ENCODE peak calls at places on chromosomes 1 and 21, in eight cellular contexts. E is tibial artery, C is PC-9, N is lower lobe of right lung, Y is lower leg skin, J is GM06990, L is heart left ventricle, G is fibroblast of lung. X is an unnamed sample.
A peak's percentile ranks its signal among the peaks of the same experiment; 100 is the strongest.

GRCh38 chr1:91851130-91852010 is 34.6 kb downstream of the TGFBR3 start:
- DNase-seq in E (peak; percentile 94), C (peak; percentile 85), N (peak; percentile 92), Y (peak; percentile 96), J (no peak), L (peak; percentile 93), G (peak; percentile 96), X (peak; percentile 90)

GRCh38 chr1:53316742-53317650 is 10.9 kb downstream of the LRP8 start:
- DNase-seq in E (no peak), C (no peak), N (peak; percentile 39), Y (no peak), J (no peak), L (no peak), G (no peak), X (no peak)

GRCh38 chr1:178142806-178143205 is 48.9 kb downstream of the RASAL2 start:
- DNase-seq in E (no peak), C (no peak), N (no peak), Y (no peak), J (no peak), L (no peak), G (no peak), X (no peak)

GRCh38 chr21:44601596-44602473 is 1.4 kb downstream of the KRTAP10-7 start:
- DNase-seq in E (no peak), C (no peak), N (no peak), Y (peak; percentile 68), J (no peak), L (no peak), G (no peak), X (no peak)

GRCh38 chr1:230743874-230744273 is 3.3 kb upstream of the CAPN9 start:
- DNase-seq in E (no peak), C (no peak), N (no peak), Y (no peak), J (no peak), L (no peak), G (no peak), X (no peak)

GRCh38 chr1:44721521-44722361 is 9.2 kb downstream of the RNU5D-1 start:
- DNase-seq in E (peak; percentile 73), C (peak; percentile 97), N (peak; percentile 78), Y (no peak), J (peak; percentile 87), L (no peak), G (peak; percentile 90), X (peak; percentile 98)

GRCh38 chr1:154206212-154206611 is at the start of gene CFAP141:
- DNase-seq in E (no peak), C (peak; percentile 57), N (no peak), Y (peak; percentile 12), J (no peak), L (no peak), G (no peak), X (no peak)

GRCh38 chr21:36320421-36321324 is 676 bp downstream of the MORC3 start:
- DNase-seq in E (peak; percentile 86), C (peak; percentile 56), N (peak; percentile 81), Y (peak; percentile 95), J (no peak), L (peak; percentile 73), G (peak; percentile 67), X (no peak)

GRCh38 chr1:184051138-184051484 is 419 bp upstream of the TSEN15 start:
- DNase-seq in E (no peak), C (no peak), N (no peak), Y (no peak), J (no peak), L (no peak), G (no peak), X (no peak)

GRCh38 chr1:160622885-160623633 is 23.8 kb downstream of the SLAMF1 start:
- DNase-seq in E (no peak), C (no peak), N (no peak), Y (no peak), J (no peak), L (no peak), G (no peak), X (no peak)

GRCh38 chr1:25725482-25725881 is 74.5 kb upstream of the SELENON start:
- DNase-seq in E (no peak), C (no peak), N (no peak), Y (no peak), J (no peak), L (no peak), G (no peak), X (no peak)
- TF ChIP-seq CTCF in E (no peak), C (no peak), N (no peak), Y (no peak), J (no peak), L (no peak), G (no peak), X (no peak)

GRCh38 chr1:111497592-111497991 is 5.8 kb downstream of the ADORA3 start:
- DNase-seq in E (no peak), C (no peak), N (no peak), Y (no peak), J (no peak), L (no peak), G (no peak), X (no peak)
- H3K4me3 ChIP-seq in E (no peak overlapping the region), C (no peak overlapping the region), N (no peak overlapping the region), Y (no peak overlapping the region), J (no peak overlapping the region), L (no peak overlapping the region), G (no peak overlapping the region), X (no peak overlapping the region)

GRCh38 chr1:227155004-227155403 is 163.3 kb downstream of the CDC42BPA start:
- DNase-seq in E (no peak), C (no peak), N (no peak), Y (no peak), J (no peak), L (no peak), G (no peak), X (no peak)
- TF ChIP-seq CTCF in E (no peak), C (no peak), N (no peak), Y (no peak), J (no peak), L (no peak), G (no peak), X (no peak)

GRCh38 chr1:57471995-57472394 is 48.1 kb upstream of the DAB1 start:
- DNase-seq in E (no peak), C (no peak), N (no peak), Y (no peak), J (no peak), L (no peak), G (no peak), X (no peak)

GRCh38 chr1:57470028-57470427 is 46.2 kb upstream of the DAB1 start:
- DNase-seq in E (no peak), C (no peak), N (no peak), Y (no peak), J (no peak), L (no peak), G (peak; percentile 12), X (no peak)

GRCh38 chr1:57467825-57468224 is 44.0 kb upstream of the DAB1 start:
- DNase-seq in E (no peak), C (no peak), N (no peak), Y (no peak), J (no peak), L (no peak), G (no peak), X (no peak)

GRCh38 chr1:57464756-57465155 is 40.9 kb upstream of the DAB1 start:
- DNase-seq in E (no peak), C (no peak), N (no peak), Y (no peak), J (no peak), L (no peak), G (no peak), X (no peak)

GRCh38 chr1:57468661-57469523 is 45.0 kb upstream of the DAB1 start:
- DNase-seq in E (no peak), C (no peak), N (no peak), Y (no peak), J (no peak), L (no peak), G (peak; percentile 33), X (no peak)
- H3K4me3 ChIP-seq in E (no peak overlapping the region), C (no peak overlapping the region), N (no peak overlapping the region), Y (no peak overlapping the region), J (no peak overlapping the region), L (no peak overlapping the region), G (no peak overlapping the region), X (no peak overlapping the region)

GRCh38 chr1:182338806-182339370 is 52.7 kb downstream of the GLUL start:
- DNase-seq in E (no peak), C (no peak), N (no peak), Y (peak; percentile 20), J (no peak), L (no peak), G (no peak), X (no peak)
- TF ChIP-seq CTCF in E (no peak), C (no peak), N (no peak), Y (no peak), J (no peak), L (no peak), G (no peak), X (no peak)

GRCh38 chr1:236338096-236338495 is 56.0 kb upstream of the EDARADD start:
- DNase-seq in E (no peak), C (no peak), N (no peak), Y (no peak), J (no peak), L (no peak), G (no peak), X (no peak)

GRCh38 chr1:236341298-236341697 is 52.8 kb upstream of the EDARADD start:
- DNase-seq in E (no peak), C (no peak), N (no peak), Y (no peak), J (no peak), L (no peak), G (no peak), X (no peak)

GRCh38 chr1:236345728-236346127 is 48.4 kb upstream of the EDARADD start:
- DNase-seq in E (no peak), C (no peak), N (no peak), Y (no peak), J (no peak), L (no peak), G (no peak), X (no peak)

GRCh38 chr1:236343246-236343862 is 50.7 kb upstream of the EDARADD start:
- DNase-seq in E (no peak), C (no peak), N (no peak), Y (no peak), J (no peak), L (no peak), G (no peak), X (no peak)

GRCh38 chr1:236342403-236343245 is 51.5 kb upstream of the EDARADD start:
- DNase-seq in E (no peak), C (no peak), N (no peak), Y (no peak), J (no peak), L (no peak), G (no peak), X (no peak)
- H3K4me3 ChIP-seq in E (no peak overlapping the region), C (no peak overlapping the region), N (no peak overlapping the region), Y (no peak overlapping the region), J (no peak overlapping the region), L (no peak overlapping the region), G (no peak overlapping the region), X (no peak overlapping the region)

GRCh38 chr1:8817413-8818324 is at the start of gene RERE:
- DNase-seq in E (peak; percentile 97), C (peak; percentile 71), N (peak; percentile 91), Y (peak; percentile 98), J (peak; percentile 97), L (peak; percentile 95), G (peak; percentile 93), X (peak; percentile 47)
- TF ChIP-seq CTCF in E (no peak), C (no peak), N (no peak), Y (no peak), J (no peak), L (no peak), G (no peak), X (no peak)

X was measured in HFF-Myc.